ENCODE peak calls at places on chromosome 6, in eight cellular contexts. One of them, this sample, is unnamed.

GRCh38 chr6:148164645-148165044 is 178.0 kb upstream of the SASH1 start:
- DNase-seq in A549: no peak
- DNase-seq in Peyer's patch: no peak
- DNase-seq in heart left ventricle: no peak
- DNase-seq in stomach: no peak
- DNase-seq in IMR-90: no peak
- DNase-seq in body of pancreas: no peak
- DNase-seq in ovary: no peak
- DNase-seq in this sample: no peak

GRCh38 chr6:30814137-30815084 is 69.9 kb upstream of the DDR1 start:
- DNase-seq in heart left ventricle: no peak
- DNase-seq in IMR-90: peak
- DNase-seq in A549: peak
- DNase-seq in stomach: peak
- DNase-seq in ovary: peak
- DNase-seq in Peyer's patch: no peak
- DNase-seq in body of pancreas: peak
- DNase-seq in this sample: peak

GRCh38 chr6:116973992-116974391 is 97.0 kb downstream of the RFX6 start:
- DNase-seq in heart left ventricle: no peak
- DNase-seq in stomach: no peak
- DNase-seq in A549: no peak
- DNase-seq in Peyer's patch: no peak
- DNase-seq in body of pancreas: no peak
- DNase-seq in ovary: no peak
- DNase-seq in IMR-90: no peak
- DNase-seq in this sample: no peak

GRCh38 chr6:166586424-166587156 is at the start of gene RAMACL:
- DNase-seq in A549: peak
- DNase-seq in ovary: no peak
- DNase-seq in Peyer's patch: no peak
- DNase-seq in IMR-90: no peak
- DNase-seq in heart left ventricle: no peak
- DNase-seq in body of pancreas: peak
- DNase-seq in stomach: peak
- DNase-seq in this sample: no peak

GRCh38 chr6:166592818-166593217 is 6.3 kb upstream of the RAMACL start:
- DNase-seq in body of pancreas: no peak
- DNase-seq in Peyer's patch: no peak
- DNase-seq in heart left ventricle: no peak
- DNase-seq in A549: no peak
- DNase-seq in stomach: no peak
- DNase-seq in ovary: no peak
- DNase-seq in IMR-90: peak
- DNase-seq in this sample: no peak

GRCh38 chr6:5438882-5439584 is 177.7 kb downstream of the FARS2 start:
- DNase-seq in A549: no peak
- DNase-seq in ovary: no peak
- DNase-seq in body of pancreas: no peak
- DNase-seq in heart left ventricle: no peak
- DNase-seq in stomach: no peak
- DNase-seq in IMR-90: no peak
- DNase-seq in Peyer's patch: no peak
- DNase-seq in this sample: no peak

GRCh38 chr6:138769102-138769676 is 4.4 kb upstream of the CCDC28A start:
- DNase-seq in stomach: no peak
- DNase-seq in Peyer's patch: no peak
- DNase-seq in heart left ventricle: no peak
- DNase-seq in A549: no peak
- DNase-seq in ovary: no peak
- DNase-seq in body of pancreas: no peak
- DNase-seq in IMR-90: no peak
- DNase-seq in this sample: no peak

GRCh38 chr6:122184260-122184934 is 215.1 kb upstream of the HSF2 start:
- DNase-seq in ovary: no peak
- DNase-seq in Peyer's patch: no peak
- DNase-seq in A549: peak
- DNase-seq in IMR-90: peak
- DNase-seq in body of pancreas: no peak
- DNase-seq in heart left ventricle: no peak
- DNase-seq in stomach: no peak
- DNase-seq in this sample: no peak

GRCh38 chr6:131954775-131955107 is 3.6 kb upstream of the CCN2 start:
- DNase-seq in heart left ventricle: peak
- DNase-seq in body of pancreas: peak
- DNase-seq in A549: peak
- DNase-seq in IMR-90: peak
- DNase-seq in Peyer's patch: no peak
- DNase-seq in ovary: peak
- DNase-seq in stomach: peak
- DNase-seq in this sample: peak

GRCh38 chr6:37173573-37174195 is 3.7 kb downstream of the PIM1 start:
- DNase-seq in Peyer's patch: no peak
- DNase-seq in body of pancreas: no peak
- DNase-seq in ovary: no peak
- DNase-seq in heart left ventricle: no peak
- DNase-seq in IMR-90: no peak
- DNase-seq in stomach: no peak
- DNase-seq in A549: no peak
- DNase-seq in this sample: peak

GRCh38 chr6:119037264-119037663 is 41.2 kb downstream of the FAM184A start:
- DNase-seq in body of pancreas: no peak
- DNase-seq in IMR-90: no peak
- DNase-seq in stomach: no peak
- DNase-seq in heart left ventricle: no peak
- DNase-seq in Peyer's patch: no peak
- DNase-seq in ovary: no peak
- DNase-seq in A549: no peak
- DNase-seq in this sample: no peak

GRCh38 chr6:109296305-109296915 is 85.9 kb downstream of the CD164 start:
- DNase-seq in ovary: no peak
- DNase-seq in Peyer's patch: no peak
- DNase-seq in IMR-90: no peak
- DNase-seq in heart left ventricle: no peak
- DNase-seq in stomach: peak
- DNase-seq in A549: peak
- DNase-seq in body of pancreas: peak
- DNase-seq in this sample: no peak
- H3K27ac ChIP-seq in ovary: no peak
- H3K27ac ChIP-seq in Peyer's patch: peak
- H3K27ac ChIP-seq in IMR-90: no peak
- H3K27ac ChIP-seq in heart left ventricle: no peak
- H3K27ac ChIP-seq in stomach: peak
- H3K27ac ChIP-seq in A549: no peak
- H3K27ac ChIP-seq in body of pancreas: peak
- H3K27ac ChIP-seq in this sample: no peak

GRCh38 chr6:44255848-44256247 is 1.5 kb downstream of the SLC35B2 start:
- DNase-seq in A549: no peak
- DNase-seq in IMR-90: no peak
- DNase-seq in ovary: no peak
- DNase-seq in stomach: no peak
- DNase-seq in body of pancreas: no peak
- DNase-seq in Peyer's patch: no peak
- DNase-seq in heart left ventricle: no peak
- DNase-seq in this sample: no peak

GRCh38 chr6:44254201-44254956 is 2.9 kb downstream of the SLC35B2 start:
- DNase-seq in A549: no peak
- DNase-seq in stomach: no peak
- DNase-seq in heart left ventricle: no peak
- DNase-seq in body of pancreas: no peak
- DNase-seq in Peyer's patch: no peak
- DNase-seq in IMR-90: no peak
- DNase-seq in ovary: no peak
- DNase-seq in this sample: no peak

GRCh38 chr6:44256291-44257006 is 879 bp downstream of the SLC35B2 start:
- DNase-seq in heart left ventricle: no peak
- DNase-seq in A549: no peak
- DNase-seq in IMR-90: no peak
- DNase-seq in ovary: no peak
- DNase-seq in body of pancreas: peak
- DNase-seq in Peyer's patch: no peak
- DNase-seq in stomach: peak
- DNase-seq in this sample: no peak

GRCh38 chr6:44253307-44254101 is 3.8 kb downstream of the SLC35B2 start:
- DNase-seq in IMR-90: no peak
- DNase-seq in heart left ventricle: no peak
- DNase-seq in A549: peak
- DNase-seq in stomach: peak
- DNase-seq in body of pancreas: peak
- DNase-seq in Peyer's patch: no peak
- DNase-seq in ovary: no peak
- DNase-seq in this sample: no peak

GRCh38 chr6:44254957-44255808 is 2.1 kb downstream of the SLC35B2 start:
- DNase-seq in stomach: no peak
- DNase-seq in A549: peak
- DNase-seq in ovary: no peak
- DNase-seq in heart left ventricle: no peak
- DNase-seq in Peyer's patch: no peak
- DNase-seq in body of pancreas: no peak
- DNase-seq in IMR-90: no peak
- DNase-seq in this sample: no peak
- H3K4me3 ChIP-seq in stomach: no peak
- H3K4me3 ChIP-seq in A549: peak
- H3K4me3 ChIP-seq in ovary: no peak
- H3K4me3 ChIP-seq in heart left ventricle: no peak
- H3K4me3 ChIP-seq in Peyer's patch: no peak
- H3K4me3 ChIP-seq in body of pancreas: no peak
- H3K4me3 ChIP-seq in IMR-90: no peak
- H3K4me3 ChIP-seq in this sample: no peak

GRCh38 chr6:34226731-34227586 is 9.7 kb upstream of the HMGA1 start:
- DNase-seq in ovary: no peak
- DNase-seq in body of pancreas: no peak
- DNase-seq in IMR-90: no peak
- DNase-seq in Peyer's patch: no peak
- DNase-seq in stomach: no peak
- DNase-seq in heart left ventricle: no peak
- DNase-seq in A549: no peak
- DNase-seq in this sample: no peak

GRCh38 chr6:34226066-34226465 is 10.6 kb upstream of the HMGA1 start:
- DNase-seq in IMR-90: no peak
- DNase-seq in stomach: no peak
- DNase-seq in A549: no peak
- DNase-seq in body of pancreas: no peak
- DNase-seq in heart left ventricle: no peak
- DNase-seq in ovary: no peak
- DNase-seq in Peyer's patch: no peak
- DNase-seq in this sample: no peak

GRCh38 chr6:34223964-34224940 is 12.4 kb upstream of the HMGA1 start:
- DNase-seq in A549: peak
- DNase-seq in heart left ventricle: peak
- DNase-seq in Peyer's patch: peak
- DNase-seq in IMR-90: peak
- DNase-seq in stomach: peak
- DNase-seq in body of pancreas: peak
- DNase-seq in ovary: peak
- DNase-seq in this sample: peak

GRCh38 chr6:34225551-34225950 is 11.1 kb upstream of the HMGA1 start:
- DNase-seq in Peyer's patch: no peak
- DNase-seq in IMR-90: no peak
- DNase-seq in A549: no peak
- DNase-seq in stomach: no peak
- DNase-seq in body of pancreas: no peak
- DNase-seq in heart left ventricle: no peak
- DNase-seq in ovary: no peak
- DNase-seq in this sample: no peak

GRCh38 chr6:34223381-34223963 is 13.2 kb upstream of the HMGA1 start:
- DNase-seq in body of pancreas: peak
- DNase-seq in Peyer's patch: no peak
- DNase-seq in IMR-90: no peak
- DNase-seq in stomach: no peak
- DNase-seq in A549: no peak
- DNase-seq in ovary: peak
- DNase-seq in heart left ventricle: no peak
- DNase-seq in this sample: peak
- TF ChIP-seq POLR2A in body of pancreas: no peak
- TF ChIP-seq POLR2A in Peyer's patch: no peak
- TF ChIP-seq POLR2A in IMR-90: no peak
- TF ChIP-seq POLR2A in stomach: no peak
- TF ChIP-seq POLR2A in A549: no peak
- TF ChIP-seq POLR2A in ovary: no peak
- TF ChIP-seq POLR2A in heart left ventricle: no peak
- TF ChIP-seq POLR2A in this sample: no peak

GRCh38 chr6:87791029-87791428 is 89.0 kb upstream of the AKIRIN2 start:
- DNase-seq in body of pancreas: no peak
- DNase-seq in ovary: no peak
- DNase-seq in IMR-90: peak
- DNase-seq in Peyer's patch: no peak
- DNase-seq in stomach: no peak
- DNase-seq in A549: no peak
- DNase-seq in heart left ventricle: no peak
- DNase-seq in this sample: no peak

GRCh38 chr6:87791485-87791884 is 89.5 kb upstream of the AKIRIN2 start:
- DNase-seq in Peyer's patch: no peak
- DNase-seq in IMR-90: no peak
- DNase-seq in body of pancreas: no peak
- DNase-seq in A549: no peak
- DNase-seq in heart left ventricle: no peak
- DNase-seq in stomach: no peak
- DNase-seq in ovary: no peak
- DNase-seq in this sample: no peak

GRCh38 chr6:87788141-87788540 is 86.1 kb upstream of the AKIRIN2 start:
- DNase-seq in Peyer's patch: no peak
- DNase-seq in IMR-90: no peak
- DNase-seq in ovary: no peak
- DNase-seq in body of pancreas: no peak
- DNase-seq in A549: no peak
- DNase-seq in stomach: no peak
- DNase-seq in heart left ventricle: no peak
- DNase-seq in this sample: no peak

GRCh38 chr6:87789900-87790290 is 87.9 kb upstream of the AKIRIN2 start:
- DNase-seq in Peyer's patch: no peak
- DNase-seq in body of pancreas: no peak
- DNase-seq in ovary: no peak
- DNase-seq in heart left ventricle: no peak
- DNase-seq in A549: no peak
- DNase-seq in IMR-90: no peak
- DNase-seq in stomach: no peak
- DNase-seq in this sample: no peak

DNA sequence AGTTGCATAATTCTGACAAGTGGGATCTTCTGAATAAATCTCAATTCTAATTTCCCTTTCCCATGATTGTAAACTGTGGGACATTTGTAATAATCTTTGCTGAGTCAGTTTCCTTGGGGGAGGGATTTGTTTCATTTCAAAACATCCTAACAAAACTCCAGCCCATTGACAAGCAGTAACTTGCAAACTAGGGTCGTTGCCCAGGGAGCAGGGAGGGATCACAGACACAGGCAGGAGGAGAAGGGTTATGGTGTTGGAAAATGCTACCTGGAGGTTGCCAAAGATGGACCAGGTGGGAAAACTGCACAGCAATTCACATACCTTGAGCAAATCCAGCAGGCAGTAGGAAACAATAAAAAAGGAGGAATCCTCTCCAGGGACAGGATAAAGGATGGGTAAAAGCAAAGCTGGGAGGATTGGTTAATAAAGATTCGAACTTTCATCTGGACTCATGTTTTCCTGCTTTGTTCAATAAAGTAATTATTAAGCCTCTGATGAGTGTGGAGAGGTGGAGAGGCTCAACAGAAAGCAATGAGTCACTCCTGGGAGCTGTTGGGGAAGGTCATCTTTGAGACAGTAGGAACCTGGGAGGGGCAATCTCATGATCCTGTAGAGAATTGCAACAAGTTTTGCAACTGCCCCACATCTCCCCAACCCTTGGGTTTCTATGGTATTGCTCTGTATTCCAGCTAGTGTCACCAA is 87.3 kb upstream of the AKIRIN2 start:
- DNase-seq in Peyer's patch: no peak
- DNase-seq in stomach: no peak
- DNase-seq in A549: peak
- DNase-seq in ovary: no peak
- DNase-seq in IMR-90: peak
- DNase-seq in body of pancreas: no peak
- DNase-seq in heart left ventricle: no peak
- DNase-seq in this sample: no peak
- H3K27ac ChIP-seq in Peyer's patch: no peak
- H3K27ac ChIP-seq in stomach: no peak
- H3K27ac ChIP-seq in A549: peak
- H3K27ac ChIP-seq in ovary: no peak
- H3K27ac ChIP-seq in IMR-90: peak
- H3K27ac ChIP-seq in body of pancreas: no peak
- H3K27ac ChIP-seq in heart left ventricle: no peak
- H3K27ac ChIP-seq in this sample: no peak

This sample was measured in uterus.